ENCODE peak calls at places on chromosomes 4 and X, in six cellular contexts. One of them, this sample, is unnamed. For H3K4me1, the result is how much of the 10 kb centered on the place peaks cover.

GRCh38 chr4:133592591-133592990 is 443.5 kb downstream of the PCDH10 start:
- DNase-seq in A673: no peak
- DNase-seq in pancreas: no peak
- DNase-seq in H1: no peak
- DNase-seq in heart left ventricle: no peak
- DNase-seq in IMR-90: no peak
- DNase-seq in this sample: no peak

GRCh38 chr4:109998867-109999303 is 86.2 kb downstream of the EGF start:
- DNase-seq in A673: peak
- DNase-seq in pancreas: no peak
- DNase-seq in H1: no peak
- DNase-seq in heart left ventricle: no peak
- DNase-seq in IMR-90: peak
- DNase-seq in this sample: peak

GRCh38 chrX:38574858-38575257 is 13.5 kb downstream of the TSPAN7 start:
- DNase-seq in A673: no peak
- DNase-seq in pancreas: no peak
- DNase-seq in H1: no peak
- DNase-seq in heart left ventricle: no peak
- DNase-seq in IMR-90: no peak
- DNase-seq in this sample: no peak

GRCh38 chr4:15738877-15739276 is 36.0 kb downstream of the BST1 start:
- DNase-seq in A673: no peak
- DNase-seq in pancreas: no peak
- DNase-seq in H1: no peak
- DNase-seq in heart left ventricle: no peak
- DNase-seq in IMR-90: peak
- DNase-seq in this sample: no peak

GRCh38 chrX:122622800-122623199 is 561.3 kb upstream of the GRIA3 start:
- DNase-seq in A673: no peak
- DNase-seq in pancreas: no peak
- DNase-seq in H1: no peak
- DNase-seq in heart left ventricle: no peak
- DNase-seq in IMR-90: no peak
- DNase-seq in this sample: no peak

GRCh38 chr4:80142396-80143304 is 54.7 kb upstream of the PRDM8 start:
- DNase-seq in A673: no peak
- DNase-seq in pancreas: no peak
- DNase-seq in H1: no peak
- DNase-seq in heart left ventricle: no peak
- DNase-seq in IMR-90: no peak
- DNase-seq in this sample: no peak

GRCh38 chrX:110786486-110786885 is 9.1 kb downstream of the CHRDL1 start:
- DNase-seq in A673: no peak
- DNase-seq in pancreas: no peak
- DNase-seq in H1: no peak
- DNase-seq in heart left ventricle: no peak
- DNase-seq in IMR-90: peak
- DNase-seq in this sample: no peak

GRCh38 chr4:53895137-53895536 is 169.3 kb downstream of the CHIC2 start:
- DNase-seq in A673: no peak
- DNase-seq in pancreas: no peak
- DNase-seq in H1: no peak
- DNase-seq in heart left ventricle: no peak
- DNase-seq in IMR-90: no peak
- DNase-seq in this sample: no peak

GRCh38 chr4:173218411-173219125 is 50.0 kb downstream of the GALNT7 start:
- DNase-seq in A673: peak
- DNase-seq in pancreas: no peak
- DNase-seq in H1: no peak
- DNase-seq in heart left ventricle: no peak
- DNase-seq in IMR-90: peak
- DNase-seq in this sample: no peak

GRCh38 chr4:73943555-73943954 is 38.3 kb downstream of the PF4 start:
- DNase-seq in A673: no peak
- DNase-seq in pancreas: no peak
- DNase-seq in H1: peak
- DNase-seq in heart left ventricle: no peak
- DNase-seq in IMR-90: no peak
- DNase-seq in this sample: no peak

GRCh38 chr4:176320976-176321361 is 1.2 kb downstream of the SPCS3 start:
- DNase-seq in A673: no peak
- DNase-seq in pancreas: no peak
- DNase-seq in H1: no peak
- DNase-seq in heart left ventricle: no peak
- DNase-seq in IMR-90: no peak
- DNase-seq in this sample: no peak

GRCh38 chrX:66328950-66329596 is 165.0 kb downstream of the HEPH start:
- DNase-seq in A673: no peak
- DNase-seq in pancreas: no peak
- DNase-seq in H1: no peak
- DNase-seq in heart left ventricle: no peak
- DNase-seq in IMR-90: no peak
- DNase-seq in this sample: no peak

GRCh38 chr4:25500626-25501318 is 123.7 kb downstream of the ANAPC4 start:
- DNase-seq in A673: peak
- DNase-seq in pancreas: no peak
- DNase-seq in H1: no peak
- DNase-seq in heart left ventricle: no peak
- DNase-seq in IMR-90: no peak
- DNase-seq in this sample: no peak

GRCh38 chr4:15778191-15778741 is at the start of gene CD38:
- DNase-seq in A673: peak
- DNase-seq in pancreas: no peak
- DNase-seq in H1: peak
- DNase-seq in heart left ventricle: peak
- DNase-seq in IMR-90: no peak
- DNase-seq in this sample: no peak

GRCh38 chr4:37994569-37994968 is 34.4 kb downstream of the PTTG2 start:
- DNase-seq in A673: no peak
- DNase-seq in pancreas: no peak
- DNase-seq in H1: no peak
- DNase-seq in heart left ventricle: no peak
- DNase-seq in IMR-90: no peak
- DNase-seq in this sample: no peak

GRCh38 chrX:145843196-145843595 is 25.6 kb downstream of the SLITRK2 start:
- DNase-seq in A673: no peak
- DNase-seq in pancreas: no peak
- DNase-seq in H1: no peak
- DNase-seq in heart left ventricle: no peak
- DNase-seq in IMR-90: no peak
- DNase-seq in this sample: no peak

GRCh38 chr4:180766903-180767302 is 1476.3 kb upstream of the TENM3 start:
- DNase-seq in A673: no peak
- DNase-seq in pancreas: no peak
- DNase-seq in H1: no peak
- DNase-seq in heart left ventricle: no peak
- DNase-seq in IMR-90: no peak
- DNase-seq in this sample: no peak

GRCh38 chr4:41540687-41541086 is 2.7 kb downstream of the LIMCH1 start:
- DNase-seq in A673: no peak
- DNase-seq in pancreas: no peak
- DNase-seq in H1: no peak
- DNase-seq in heart left ventricle: no peak
- DNase-seq in IMR-90: no peak
- DNase-seq in this sample: no peak

GRCh38 chrX:10326578-10326977 is 169.8 kb downstream of the CLCN4 start:
- DNase-seq in A673: peak
- DNase-seq in pancreas: no peak
- DNase-seq in H1: no peak
- DNase-seq in heart left ventricle: no peak
- DNase-seq in IMR-90: peak
- DNase-seq in this sample: peak

GRCh38 chrX:97119474-97120109 is 235.9 kb downstream of the RPA4 start:
- DNase-seq in A673: no peak
- DNase-seq in pancreas: no peak
- DNase-seq in H1: no peak
- DNase-seq in heart left ventricle: no peak
- DNase-seq in IMR-90: no peak
- DNase-seq in this sample: no peak

GRCh38 chrX:2913118-2913517 is 16.0 kb downstream of the ARSD start:
- DNase-seq in A673: peak
- DNase-seq in pancreas: no peak
- DNase-seq in H1: no peak
- DNase-seq in heart left ventricle: no peak
- DNase-seq in IMR-90: no peak
- DNase-seq in this sample: no peak

GRCh38 chr4:153348006-153348405 is 3.5 kb downstream of the MND1 start:
- DNase-seq in A673: no peak
- DNase-seq in pancreas: no peak
- DNase-seq in H1: no peak
- DNase-seq in heart left ventricle: no peak
- DNase-seq in IMR-90: peak
- DNase-seq in this sample: no peak

GRCh38 chrX:70494441-70494840 is 49.8 kb downstream of the DLG3 start:
- DNase-seq in A673: no peak
- DNase-seq in pancreas: no peak
- DNase-seq in H1: no peak
- DNase-seq in heart left ventricle: no peak
- DNase-seq in IMR-90: peak
- DNase-seq in this sample: no peak

GRCh38 chr4:68963389-68963788 is 11.8 kb upstream of the UGT2A3 start:
- DNase-seq in A673: no peak
- DNase-seq in pancreas: no peak
- DNase-seq in H1: no peak
- DNase-seq in heart left ventricle: no peak
- DNase-seq in IMR-90: no peak
- DNase-seq in this sample: peak

DNA sequence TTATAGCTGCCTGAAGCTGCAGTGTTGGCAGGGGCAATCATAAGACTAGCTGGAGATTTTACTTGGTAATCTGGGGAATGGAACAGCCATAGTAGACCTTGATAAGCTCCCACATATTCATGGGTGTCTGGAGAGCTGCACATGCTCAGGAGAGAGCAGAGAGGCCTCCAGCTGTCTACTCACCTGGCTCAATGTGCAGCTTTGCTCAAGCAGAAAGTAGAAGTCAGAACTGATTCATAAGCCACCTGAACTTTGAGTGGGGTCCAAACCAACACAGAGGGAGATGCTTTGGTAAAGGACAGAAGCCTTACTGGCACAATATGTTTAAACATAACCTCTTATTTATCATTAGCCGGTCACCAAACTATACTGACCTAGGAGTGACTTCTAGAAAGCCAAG is 54.4 kb downstream of the KDM6A start:
- DNase-seq in A673: no peak
- DNase-seq in pancreas: no peak
- DNase-seq in H1: no peak
- DNase-seq in heart left ventricle: no peak
- DNase-seq in IMR-90: no peak
- DNase-seq in this sample: no peak
- H3K4me1 ChIP-seq in A673: under half
- H3K4me1 ChIP-seq in pancreas: under half
- H3K4me1 ChIP-seq in H1: under half
- H3K4me1 ChIP-seq in heart left ventricle: under half
- H3K4me1 ChIP-seq in IMR-90: under half
- H3K4me1 ChIP-seq in this sample: under half

DNA sequence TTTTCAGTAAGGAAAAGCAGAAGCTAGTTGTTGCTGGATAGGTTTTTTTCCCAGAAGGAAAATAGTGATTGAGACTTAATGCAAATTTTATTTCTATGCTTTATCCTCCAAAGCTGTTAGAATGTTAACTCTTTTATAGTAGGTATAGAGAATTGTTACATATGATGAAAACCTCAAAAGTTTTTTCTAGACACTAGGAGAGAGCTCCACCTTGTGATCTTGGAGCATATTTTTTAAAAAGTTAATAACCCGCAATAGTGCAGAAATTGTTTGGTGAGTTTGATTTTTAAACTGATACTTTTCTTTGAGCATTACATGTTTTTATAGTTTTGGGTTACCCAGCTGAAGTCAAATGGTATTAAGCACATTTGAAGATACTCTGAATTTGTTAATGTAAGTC is 56.5 kb downstream of the STAG2 start:
- DNase-seq in A673: peak
- DNase-seq in pancreas: no peak
- DNase-seq in H1: no peak
- DNase-seq in heart left ventricle: no peak
- DNase-seq in IMR-90: peak
- DNase-seq in this sample: no peak
- TF ChIP-seq CTCF in A673: peak
- TF ChIP-seq CTCF in pancreas: no peak
- TF ChIP-seq CTCF in H1: no peak
- TF ChIP-seq CTCF in heart left ventricle: no peak
- TF ChIP-seq CTCF in IMR-90: peak
- TF ChIP-seq CTCF in this sample: no peak

GRCh38 chr4:184400891-184401290 is 73.5 kb downstream of the IRF2 start:
- DNase-seq in A673: no peak
- DNase-seq in pancreas: no peak
- DNase-seq in H1: no peak
- DNase-seq in heart left ventricle: no peak
- DNase-seq in IMR-90: no peak
- DNase-seq in this sample: no peak

GRCh38 chr4:184401397-184402171 is 72.8 kb downstream of the IRF2 start:
- DNase-seq in A673: no peak
- DNase-seq in pancreas: no peak
- DNase-seq in H1: peak
- DNase-seq in heart left ventricle: no peak
- DNase-seq in IMR-90: no peak
- DNase-seq in this sample: no peak

GRCh38 chr4:184398741-184399504 is 75.4 kb downstream of the IRF2 start:
- DNase-seq in A673: no peak
- DNase-seq in pancreas: no peak
- DNase-seq in H1: no peak
- DNase-seq in heart left ventricle: peak
- DNase-seq in IMR-90: no peak
- DNase-seq in this sample: no peak

GRCh38 chr4:184399505-184399893 is 74.9 kb downstream of the IRF2 start:
- DNase-seq in A673: no peak
- DNase-seq in pancreas: no peak
- DNase-seq in H1: no peak
- DNase-seq in heart left ventricle: no peak
- DNase-seq in IMR-90: no peak
- DNase-seq in this sample: no peak

DNA sequence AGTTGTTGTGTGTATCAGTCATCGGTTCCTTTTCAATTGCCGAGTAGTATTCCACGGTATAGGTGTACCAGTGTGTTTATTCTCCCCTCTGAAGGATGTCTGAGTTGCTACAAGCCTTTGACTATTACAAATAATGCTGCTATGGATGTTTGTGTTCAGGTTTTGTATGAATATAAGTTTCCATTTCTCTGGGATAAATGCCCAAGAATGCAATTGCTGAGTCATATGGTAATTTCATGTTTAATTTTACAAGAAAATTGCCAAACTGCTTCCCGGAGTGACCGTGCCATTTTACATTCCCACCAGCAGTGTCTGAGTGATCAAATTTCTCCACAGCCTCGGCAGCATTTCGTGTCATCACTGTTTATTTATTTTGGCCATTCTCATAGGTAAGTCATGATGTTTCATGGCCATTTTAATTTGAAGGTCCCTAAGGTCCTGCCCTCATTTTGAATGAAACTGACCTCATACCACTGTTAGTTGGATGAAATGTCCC is 73.9 kb downstream of the IRF2 start:
- DNase-seq in A673: peak
- DNase-seq in pancreas: no peak
- DNase-seq in H1: no peak
- DNase-seq in heart left ventricle: no peak
- DNase-seq in IMR-90: peak
- DNase-seq in this sample: no peak
- H3K4me1 ChIP-seq in A673: under half
- H3K4me1 ChIP-seq in pancreas: under half
- H3K4me1 ChIP-seq in H1: under half
- H3K4me1 ChIP-seq in heart left ventricle: under half
- H3K4me1 ChIP-seq in IMR-90: under half
- H3K4me1 ChIP-seq in this sample: under half

GRCh38 chrX:34521563-34521962 is 135.5 kb downstream of the TMEM47 start:
- DNase-seq in A673: peak
- DNase-seq in pancreas: no peak
- DNase-seq in H1: peak
- DNase-seq in heart left ventricle: no peak
- DNase-seq in IMR-90: peak
- DNase-seq in this sample: no peak
- TF ChIP-seq CTCF in A673: peak
- TF ChIP-seq CTCF in pancreas: no peak
- TF ChIP-seq CTCF in H1: peak
- TF ChIP-seq CTCF in heart left ventricle: no peak
- TF ChIP-seq CTCF in IMR-90: no peak
- TF ChIP-seq CTCF in this sample: peak

This sample was measured in Caco-2.